ENCODE peak calls at places on chromosomes 2 and 18, in four cellular contexts. N is uterus, H is fibroblast of pulmonary artery, Z is HFF-Myc. Y is an unnamed sample.

GRCh38 chr18:26322892-26323653 is 96.8 kb downstream of the TAF4B start:
- DNase-seq in N (no peak), H (peak; percentile 64), Z (peak; percentile 30), Y (no peak)

GRCh38 chr2:60364441-60364840 is 189.0 kb downstream of the BCL11A start:
- DNase-seq in N (no peak), H (no peak), Z (no peak), Y (no peak)

GRCh38 chr2:25279091-25279651 is 62.6 kb downstream of the DNMT3A start:
- DNase-seq in N (peak; percentile 62), H (peak; percentile 33), Z (no peak), Y (no peak)

GRCh38 chr2:234169676-234170075 is 119.2 kb downstream of the SPP2 start:
- DNase-seq in N (no peak), H (no peak), Z (no peak), Y (no peak)

GRCh38 chr18:6644841-6645240 is 84.7 kb upstream of the ARHGAP28 start:
- DNase-seq in N (no peak), H (no peak), Z (no peak), Y (no peak)

GRCh38 chr2:655626-656025 is 21.6 kb downstream of the TMEM18 start:
- DNase-seq in N (no peak), H (peak; percentile 20), Z (no peak), Y (no peak)

GRCh38 chr2:208172125-208172524 is 8.7 kb upstream of the CRYGA start:
- DNase-seq in N (no peak), H (no peak), Z (no peak), Y (no peak)

GRCh38 chr18:79382681-79383387 is 12.9 kb upstream of the NFATC1 start:
- DNase-seq in N (no peak), H (no peak), Z (no peak), Y (no peak)

GRCh38 chr2:50763776-50764175 is 268.2 kb downstream of the NRXN1 start:
- DNase-seq in N (no peak), H (no peak), Z (no peak), Y (no peak)

GRCh38 chr2:103166406-103167324 is 404.8 kb downstream of the TMEM182 start:
- DNase-seq in N (no peak), H (no peak), Z (no peak), Y (no peak)

GRCh38 chr2:18959952-18960717 is 370.8 kb upstream of the NT5C1B start:
- DNase-seq in N (no peak), H (peak; percentile 94), Z (no peak), Y (peak; percentile 31)

GRCh38 chr18:32552421-32553030 is 81.8 kb upstream of the GAREM1 start:
- DNase-seq in N (peak; percentile 51), H (peak; percentile 81), Z (peak; percentile 24), Y (peak; percentile 37)

GRCh38 chr2:233470007-233470687 is 96.4 kb downstream of the USP40 start:
- DNase-seq in N (peak; percentile 53), H (peak; percentile 21), Z (no peak), Y (no peak)

GRCh38 chr18:59502222-59502898 is 143.3 kb upstream of the LMAN1 start:
- DNase-seq in N (peak; percentile 74), H (peak; percentile 91), Z (peak; percentile 79), Y (peak; percentile 93)

GRCh38 chr2:183807870-183808269 is 683.6 kb downstream of the NUP35 start:
- DNase-seq in N (no peak), H (no peak), Z (no peak), Y (no peak)

GRCh38 chr2:166329465-166329864 is 46.3 kb downstream of the SCN9A start:
- DNase-seq in N (no peak), H (no peak), Z (no peak), Y (no peak)

GRCh38 chr2:64017811-64018714 is 1.2 kb downstream of the VPS54 start:
- DNase-seq in N (no peak), H (peak; percentile 47), Z (no peak), Y (no peak)

GRCh38 chr2:241532168-241532567 is 23.8 kb upstream of the STK25 start:
- DNase-seq in N (no peak), H (no peak), Z (no peak), Y (no peak)

GRCh38 chr2:220103596-220103995 is 476.2 kb downstream of the SLC4A3 start:
- DNase-seq in N (no peak), H (no peak), Z (no peak), Y (no peak)

GRCh38 chr2:133579295-133579694 is 11.0 kb upstream of the NCKAP5 start:
- DNase-seq in N (no peak), H (peak; percentile 38), Z (no peak), Y (no peak)
- TF ChIP-seq CTCF in N (no peak), H (no peak), Z (no peak), Y (no peak)

GRCh38 chr18:48017625-48018024 is 87.2 kb upstream of the SMAD2 start:
- DNase-seq in N (no peak), H (peak; percentile 68), Z (no peak), Y (peak; percentile 78)
- TF ChIP-seq CTCF in N (no peak), H (no peak), Z (no peak), Y (no peak)

GRCh38 chr2:13193075-13193474 is 476.3 kb downstream of the TRIB2 start:
- DNase-seq in N (no peak), H (peak; percentile 11), Z (no peak), Y (no peak)
- TF ChIP-seq CTCF in N (no peak), H (no peak), Z (no peak), Y (no peak)

GRCh38 chr2:227164745-227165350 is 424 bp downstream of the COL4A3 start:
- DNase-seq in N (no peak), H (no peak), Z (no peak), Y (no peak)
- TF ChIP-seq CTCF in N (no peak), H (no peak), Z (no peak), Y (no peak)

DNA sequence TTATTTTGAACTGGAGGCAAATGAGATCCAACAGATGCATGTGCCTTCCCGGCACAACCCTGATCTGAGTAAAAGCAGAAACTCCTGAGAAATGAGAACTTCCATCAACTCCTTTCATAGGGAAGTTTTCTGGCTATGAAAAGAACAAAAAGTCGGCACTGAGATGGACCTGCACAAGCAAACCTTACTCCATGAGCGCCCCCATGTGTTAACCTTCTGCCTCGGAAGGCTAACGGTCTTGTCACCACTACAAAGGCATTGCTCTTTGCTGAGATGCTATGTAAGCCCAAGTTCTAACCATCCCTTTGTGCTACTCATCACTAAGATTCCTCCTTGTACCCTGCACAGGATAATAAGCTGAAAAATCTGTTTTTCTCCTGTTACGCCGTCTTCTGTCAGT is 57.3 kb upstream of the SULT1C3 start:
- DNase-seq in N (no peak), H (no peak), Z (no peak), Y (no peak)
- TF ChIP-seq CTCF in N (no peak), H (no peak), Z (peak; percentile 25), Y (no peak)

GRCh38 chr2:119012345-119013301 is 70.6 kb downstream of the MARCO start:
- DNase-seq in N (no peak), H (no peak), Z (no peak), Y (no peak)

GRCh38 chr2:119011910-119012209 is 69.9 kb downstream of the MARCO start:
- DNase-seq in N (no peak), H (no peak), Z (no peak), Y (no peak)

GRCh38 chr2:119009110-119009509 is 67.1 kb downstream of the MARCO start:
- DNase-seq in N (no peak), H (no peak), Z (no peak), Y (no peak)

GRCh38 chr2:119010336-119010735 is 68.3 kb downstream of the MARCO start:
- DNase-seq in N (no peak), H (no peak), Z (no peak), Y (no peak)

GRCh38 chr2:119011162-119011909 is 69.3 kb downstream of the MARCO start:
- DNase-seq in N (no peak), H (peak; percentile 40), Z (no peak), Y (peak; percentile 3)
- TF ChIP-seq CTCF in N (no peak), H (peak; percentile 36), Z (peak; percentile 48), Y (peak; percentile 48)

GRCh38 chr18:2466978-2467377 is 104.3 kb downstream of the METTL4 start:
- DNase-seq in N (no peak), H (no peak), Z (no peak), Y (no peak)

DNA sequence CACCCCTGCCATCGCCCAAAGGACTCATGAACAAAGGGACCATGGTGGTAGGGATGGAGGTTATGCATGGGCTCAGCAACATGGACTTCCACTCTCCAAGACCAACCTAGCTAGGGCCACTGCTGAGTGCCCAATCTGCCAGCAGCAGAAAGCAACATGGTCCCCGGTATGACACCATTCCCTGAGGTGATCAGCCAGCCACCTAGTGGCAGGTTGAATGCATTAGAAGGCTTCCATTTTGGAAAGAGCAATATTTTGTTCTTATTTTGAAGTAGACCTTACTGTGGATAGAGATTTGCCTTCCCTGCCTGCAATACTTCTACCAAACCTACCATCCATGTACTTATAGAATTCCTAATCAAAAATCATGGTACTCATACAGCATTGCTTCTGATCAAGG is 99.8 kb downstream of the METTL4 start:
- DNase-seq in N (no peak), H (no peak), Z (no peak), Y (no peak)
- TF ChIP-seq CTCF in N (no peak), H (no peak), Z (peak; percentile 35), Y (no peak)

DNA sequence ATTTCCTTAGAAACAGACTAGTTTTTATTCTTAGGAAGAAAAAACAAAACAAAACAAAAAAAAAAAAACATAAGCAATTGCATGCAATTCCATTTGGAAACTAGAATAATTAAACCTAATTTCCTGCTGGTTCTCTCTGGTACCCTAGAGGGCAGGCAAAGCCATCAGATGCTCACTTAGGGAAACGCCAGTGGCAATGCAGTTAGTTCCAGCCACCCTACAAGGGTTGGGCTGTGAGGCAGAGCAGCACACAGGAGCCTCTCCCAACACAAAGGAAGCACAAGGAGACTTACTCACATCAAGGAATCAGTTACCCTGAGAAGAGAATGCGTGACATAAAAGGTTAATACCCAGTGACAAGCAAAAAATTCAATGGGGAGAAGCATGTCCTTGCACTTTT is 28.8 kb downstream of the CCDC93 start:
- DNase-seq in N (no peak), H (no peak), Z (no peak), Y (no peak)
- TF ChIP-seq CTCF in N (no peak), H (no peak), Z (no peak), Y (no peak)